ENCODE peak calls at places on chromosome 20, in nine cellular contexts. One of them, this sample, is unnamed.

GRCh38 chr20:23147964-23148720 is 62.0 kb upstream of the CD93 start:
- DNase-seq in fibroblast of lung: peak
- DNase-seq in skeletal muscle cell: peak
- DNase-seq in lung: peak
- DNase-seq in CD8-positive, alpha-beta T cell: no peak
- DNase-seq in PC-3: peak
- DNase-seq in fibroblast of villous mesenchyme: peak
- DNase-seq in prostate gland: no peak
- DNase-seq in A673: peak
- DNase-seq in this sample: peak

GRCh38 chr20:9551808-9552550 is 37.6 kb downstream of the LAMP5 start:
- DNase-seq in fibroblast of lung: no peak
- DNase-seq in skeletal muscle cell: no peak
- DNase-seq in lung: no peak
- DNase-seq in CD8-positive, alpha-beta T cell: no peak
- DNase-seq in PC-3: peak
- DNase-seq in fibroblast of villous mesenchyme: no peak
- DNase-seq in prostate gland: no peak
- DNase-seq in A673: peak
- DNase-seq in this sample: peak

GRCh38 chr20:56453347-56453746 is 15.1 kb upstream of the RTF2 start:
- DNase-seq in fibroblast of lung: no peak
- DNase-seq in skeletal muscle cell: no peak
- DNase-seq in lung: no peak
- DNase-seq in CD8-positive, alpha-beta T cell: no peak
- DNase-seq in PC-3: no peak
- DNase-seq in fibroblast of villous mesenchyme: no peak
- DNase-seq in prostate gland: no peak
- DNase-seq in A673: no peak
- DNase-seq in this sample: no peak

GRCh38 chr20:35062478-35062877 is 30.1 kb downstream of the TRPC4AP start:
- DNase-seq in fibroblast of lung: no peak
- DNase-seq in skeletal muscle cell: no peak
- DNase-seq in lung: no peak
- DNase-seq in CD8-positive, alpha-beta T cell: no peak
- DNase-seq in PC-3: no peak
- DNase-seq in fibroblast of villous mesenchyme: no peak
- DNase-seq in prostate gland: no peak
- DNase-seq in A673: no peak
- DNase-seq in this sample: no peak

GRCh38 chr20:54044156-54044555 is 26.2 kb downstream of the BCAS1 start:
- DNase-seq in fibroblast of lung: peak
- DNase-seq in skeletal muscle cell: peak
- DNase-seq in lung: no peak
- DNase-seq in CD8-positive, alpha-beta T cell: no peak
- DNase-seq in PC-3: peak
- DNase-seq in fibroblast of villous mesenchyme: peak
- DNase-seq in prostate gland: no peak
- DNase-seq in A673: peak
- DNase-seq in this sample: no peak

GRCh38 chr20:48260370-48260769 is 475.1 kb upstream of the SULF2 start:
- DNase-seq in fibroblast of lung: no peak
- DNase-seq in skeletal muscle cell: no peak
- DNase-seq in lung: no peak
- DNase-seq in CD8-positive, alpha-beta T cell: no peak
- DNase-seq in PC-3: no peak
- DNase-seq in fibroblast of villous mesenchyme: peak
- DNase-seq in prostate gland: no peak
- DNase-seq in A673: no peak
- DNase-seq in this sample: no peak

GRCh38 chr20:41643504-41643938 is 25.3 kb upstream of the CHD6 start:
- DNase-seq in fibroblast of lung: peak
- DNase-seq in skeletal muscle cell: peak
- DNase-seq in lung: peak
- DNase-seq in CD8-positive, alpha-beta T cell: no peak
- DNase-seq in PC-3: peak
- DNase-seq in fibroblast of villous mesenchyme: peak
- DNase-seq in prostate gland: peak
- DNase-seq in A673: peak
- DNase-seq in this sample: peak

GRCh38 chr20:48749437-48749836 is 78.4 kb downstream of the PREX1 start:
- DNase-seq in fibroblast of lung: no peak
- DNase-seq in skeletal muscle cell: no peak
- DNase-seq in lung: no peak
- DNase-seq in CD8-positive, alpha-beta T cell: no peak
- DNase-seq in PC-3: no peak
- DNase-seq in fibroblast of villous mesenchyme: no peak
- DNase-seq in prostate gland: no peak
- DNase-seq in A673: no peak
- DNase-seq in this sample: no peak

GRCh38 chr20:890671-891070 is 25.5 kb downstream of the ANGPT4 start:
- DNase-seq in fibroblast of lung: no peak
- DNase-seq in skeletal muscle cell: no peak
- DNase-seq in lung: no peak
- DNase-seq in CD8-positive, alpha-beta T cell: no peak
- DNase-seq in PC-3: no peak
- DNase-seq in fibroblast of villous mesenchyme: no peak
- DNase-seq in prostate gland: no peak
- DNase-seq in A673: no peak
- DNase-seq in this sample: no peak

GRCh38 chr20:50374541-50375078 is 135.6 kb upstream of the PTPN1 start:
- DNase-seq in fibroblast of lung: no peak
- DNase-seq in skeletal muscle cell: no peak
- DNase-seq in lung: no peak
- DNase-seq in CD8-positive, alpha-beta T cell: no peak
- DNase-seq in PC-3: no peak
- DNase-seq in fibroblast of villous mesenchyme: no peak
- DNase-seq in prostate gland: no peak
- DNase-seq in A673: no peak
- DNase-seq in this sample: no peak

GRCh38 chr20:25199473-25200265 is 4.2 kb downstream of the ENTPD6 start:
- DNase-seq in fibroblast of lung: no peak
- DNase-seq in skeletal muscle cell: no peak
- DNase-seq in lung: no peak
- DNase-seq in CD8-positive, alpha-beta T cell: no peak
- DNase-seq in PC-3: no peak
- DNase-seq in fibroblast of villous mesenchyme: no peak
- DNase-seq in prostate gland: no peak
- DNase-seq in A673: no peak
- DNase-seq in this sample: no peak

GRCh38 chr20:50924261-50924660 is 7.0 kb downstream of the ADNP start:
- DNase-seq in fibroblast of lung: no peak
- DNase-seq in skeletal muscle cell: no peak
- DNase-seq in lung: no peak
- DNase-seq in CD8-positive, alpha-beta T cell: no peak
- DNase-seq in PC-3: no peak
- DNase-seq in fibroblast of villous mesenchyme: peak
- DNase-seq in prostate gland: no peak
- DNase-seq in A673: no peak
- DNase-seq in this sample: no peak

GRCh38 chr20:40628877-40629276 is 60.2 kb downstream of the MAFB start:
- DNase-seq in fibroblast of lung: no peak
- DNase-seq in skeletal muscle cell: no peak
- DNase-seq in lung: peak
- DNase-seq in CD8-positive, alpha-beta T cell: no peak
- DNase-seq in PC-3: no peak
- DNase-seq in fibroblast of villous mesenchyme: no peak
- DNase-seq in prostate gland: no peak
- DNase-seq in A673: peak
- DNase-seq in this sample: no peak

GRCh38 chr20:6265204-6265904 is 142.5 kb upstream of the FERMT1 start:
- DNase-seq in fibroblast of lung: peak
- DNase-seq in skeletal muscle cell: peak
- DNase-seq in lung: no peak
- DNase-seq in CD8-positive, alpha-beta T cell: no peak
- DNase-seq in PC-3: peak
- DNase-seq in fibroblast of villous mesenchyme: peak
- DNase-seq in prostate gland: no peak
- DNase-seq in A673: peak
- DNase-seq in this sample: peak

DNA sequence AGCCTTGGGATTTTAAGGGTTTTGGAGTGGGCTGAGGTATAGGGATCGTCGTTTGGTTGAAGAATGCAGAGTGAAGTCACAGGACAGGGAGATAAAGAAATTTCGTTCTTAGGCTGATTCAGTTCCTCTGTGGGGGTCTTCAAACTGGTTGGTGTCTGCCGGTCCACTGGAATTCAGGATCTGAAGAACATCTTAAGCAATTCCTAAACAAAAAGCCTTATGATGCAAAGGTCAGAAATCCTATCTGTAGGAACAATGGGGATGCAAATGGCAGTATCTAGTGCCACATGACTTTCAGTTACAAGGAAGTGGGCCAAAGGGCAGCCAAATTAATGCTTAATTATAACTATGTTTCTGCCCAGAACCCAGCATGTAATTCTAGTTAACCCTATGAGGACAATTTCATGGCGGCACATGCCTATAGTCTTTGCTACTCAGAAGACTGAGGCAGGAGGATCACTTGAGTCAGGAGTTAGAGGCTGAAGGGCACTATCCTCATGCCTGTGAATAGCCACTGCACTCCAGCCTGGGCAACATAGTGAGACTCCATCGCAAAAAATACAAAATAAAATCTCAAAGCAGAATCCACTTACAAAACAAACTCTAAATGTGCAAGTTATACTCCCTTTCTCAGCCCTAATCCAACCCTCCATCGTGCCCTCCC is 4.6 kb upstream of the SLC2A10 start:
- DNase-seq in fibroblast of lung: no peak
- DNase-seq in skeletal muscle cell: no peak
- DNase-seq in lung: no peak
- DNase-seq in CD8-positive, alpha-beta T cell: no peak
- DNase-seq in PC-3: no peak
- DNase-seq in fibroblast of villous mesenchyme: no peak
- DNase-seq in prostate gland: no peak
- DNase-seq in A673: no peak
- DNase-seq in this sample: no peak
- H3K4me3 ChIP-seq in fibroblast of lung: no peak
- H3K4me3 ChIP-seq in skeletal muscle cell: no peak
- H3K4me3 ChIP-seq in lung: no peak
- H3K4me3 ChIP-seq in CD8-positive, alpha-beta T cell: no peak
- H3K4me3 ChIP-seq in PC-3: no peak
- H3K4me3 ChIP-seq in fibroblast of villous mesenchyme: no peak
- H3K4me3 ChIP-seq in prostate gland: no peak
- H3K4me3 ChIP-seq in A673: no peak
- H3K4me3 ChIP-seq in this sample: no peak

DNA sequence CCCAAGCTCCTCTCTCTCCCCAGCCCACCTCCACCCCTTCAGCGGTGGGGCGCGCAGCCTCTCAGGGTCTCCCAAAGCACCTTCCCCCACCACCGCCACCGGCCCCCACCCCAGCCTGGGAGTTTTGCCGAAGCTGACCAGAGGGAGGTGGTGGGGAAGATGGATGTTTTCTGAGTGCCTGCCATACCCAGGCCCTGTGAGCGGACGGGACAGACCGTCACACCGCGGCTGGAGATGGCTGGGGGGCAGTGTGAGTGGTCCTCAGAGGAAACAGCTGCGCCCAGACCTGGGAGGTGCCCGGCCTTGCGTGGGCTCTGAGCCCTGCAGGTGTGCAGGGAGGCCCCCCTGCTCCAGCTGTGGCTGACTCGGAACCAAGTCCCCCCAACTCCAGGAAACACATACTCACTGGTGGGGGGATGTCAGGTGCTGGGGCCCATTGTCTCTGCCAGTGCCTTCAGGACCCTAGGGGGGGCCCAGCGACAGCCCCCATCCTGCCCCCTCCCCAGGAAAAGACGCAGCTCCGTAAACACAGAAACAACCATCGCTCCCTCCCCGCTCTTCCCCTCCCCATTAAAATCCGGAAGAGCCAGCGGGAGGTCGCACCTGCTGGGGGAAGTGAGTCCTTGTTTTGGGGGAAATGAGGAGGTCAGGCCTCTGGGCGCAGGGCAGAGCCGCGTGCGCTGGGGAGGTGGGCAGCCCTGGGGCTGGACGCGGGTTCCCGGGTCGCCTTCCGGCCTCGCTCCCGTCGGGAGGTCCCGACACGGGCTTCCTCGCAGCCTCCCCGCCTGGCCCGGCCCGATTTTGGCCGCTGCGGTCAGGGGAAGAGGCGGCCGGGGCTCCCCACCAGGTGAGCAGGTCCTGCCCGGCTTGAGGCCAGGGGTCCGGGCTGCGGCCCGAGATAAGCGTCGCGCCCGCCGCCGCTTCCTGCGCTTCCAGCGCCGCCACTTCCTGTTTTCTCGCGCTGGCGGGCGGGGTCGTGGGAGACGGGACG is 6.1 kb downstream of the C20orf204 start:
- DNase-seq in fibroblast of lung: no peak
- DNase-seq in skeletal muscle cell: no peak
- DNase-seq in lung: no peak
- DNase-seq in CD8-positive, alpha-beta T cell: no peak
- DNase-seq in PC-3: peak
- DNase-seq in fibroblast of villous mesenchyme: no peak
- DNase-seq in prostate gland: no peak
- DNase-seq in A673: no peak
- DNase-seq in this sample: no peak
- H3K4me3 ChIP-seq in fibroblast of lung: peak
- H3K4me3 ChIP-seq in skeletal muscle cell: peak
- H3K4me3 ChIP-seq in lung: peak
- H3K4me3 ChIP-seq in CD8-positive, alpha-beta T cell: peak
- H3K4me3 ChIP-seq in PC-3: peak
- H3K4me3 ChIP-seq in fibroblast of villous mesenchyme: peak
- H3K4me3 ChIP-seq in prostate gland: peak
- H3K4me3 ChIP-seq in A673: peak
- H3K4me3 ChIP-seq in this sample: peak

GRCh38 chr20:29079769-29080690 is 2177.4 kb upstream of the DEFB115 start:
- DNase-seq in fibroblast of lung: peak
- DNase-seq in skeletal muscle cell: peak
- DNase-seq in lung: no peak
- DNase-seq in CD8-positive, alpha-beta T cell: no peak
- DNase-seq in PC-3: no peak
- DNase-seq in fibroblast of villous mesenchyme: peak
- DNase-seq in prostate gland: peak
- DNase-seq in A673: no peak
- DNase-seq in this sample: peak
- H3K4me3 ChIP-seq in fibroblast of lung: no peak
- H3K4me3 ChIP-seq in skeletal muscle cell: peak
- H3K4me3 ChIP-seq in lung: no peak
- H3K4me3 ChIP-seq in CD8-positive, alpha-beta T cell: no peak
- H3K4me3 ChIP-seq in PC-3: peak
- H3K4me3 ChIP-seq in fibroblast of villous mesenchyme: peak
- H3K4me3 ChIP-seq in prostate gland: no peak
- H3K4me3 ChIP-seq in A673: no peak
- H3K4me3 ChIP-seq in this sample: peak

DNA sequence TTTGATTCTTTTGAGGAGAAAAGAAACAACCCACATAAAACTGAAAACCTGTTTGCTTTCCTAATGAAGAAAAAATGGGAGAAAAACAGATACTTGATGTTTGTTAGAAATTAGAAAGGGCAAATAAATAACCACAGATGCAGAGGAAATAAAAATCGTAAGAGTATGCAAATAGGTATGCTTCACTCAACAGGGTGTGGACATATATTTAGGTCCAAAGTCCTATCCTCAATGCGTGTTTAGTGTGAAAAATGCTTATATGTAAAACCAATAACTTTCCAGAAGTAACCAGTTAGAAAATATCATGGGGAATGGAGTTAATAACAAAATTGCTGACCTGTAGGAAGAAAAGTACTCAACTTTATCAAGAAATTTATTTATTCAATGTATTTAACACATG is 135.7 kb downstream of the TOX2 start:
- DNase-seq in fibroblast of lung: no peak
- DNase-seq in skeletal muscle cell: no peak
- DNase-seq in lung: no peak
- DNase-seq in CD8-positive, alpha-beta T cell: no peak
- DNase-seq in PC-3: no peak
- DNase-seq in fibroblast of villous mesenchyme: no peak
- DNase-seq in prostate gland: no peak
- DNase-seq in A673: no peak
- DNase-seq in this sample: no peak
- H3K4me3 ChIP-seq in fibroblast of lung: no peak
- H3K4me3 ChIP-seq in skeletal muscle cell: no peak
- H3K4me3 ChIP-seq in lung: no peak
- H3K4me3 ChIP-seq in CD8-positive, alpha-beta T cell: no peak
- H3K4me3 ChIP-seq in PC-3: no peak
- H3K4me3 ChIP-seq in fibroblast of villous mesenchyme: no peak
- H3K4me3 ChIP-seq in prostate gland: no peak
- H3K4me3 ChIP-seq in A673: no peak
- H3K4me3 ChIP-seq in this sample: no peak

This sample was measured in epithelial cell of proximal tubule.